ENCODE peak calls at places on chromosomes 5 and 9, in seven cellular contexts. N is ovary, X is lower lobe of right lung, J is HEK293T, B is T-helper 9 cell, P is HTR-8/SVneo, G is kidney tubule cell. I is an unnamed sample.

GRCh38 chr5:98474802-98475201 is 298.7 kb upstream of the RGMB start:
- DNase-seq in B (no peak), J (no peak), P (no peak), G (no peak), X (no peak), N (no peak), I (no peak)

GRCh38 chr9:34611251-34611810 is 566 bp downstream of the RPP25L start:
- DNase-seq in P (no peak), G (no peak), N (peak), B (no peak), X (peak), J (no peak), I (no peak)

GRCh38 chr5:171990713-171991015 is 15.8 kb downstream of the FBXW11 start:
- DNase-seq in G (no peak), P (no peak), N (no peak), X (no peak), J (no peak), B (no peak), I (no peak)

GRCh38 chr9:128729766-128730517 is 6.0 kb upstream of the ZDHHC12 start:
- DNase-seq in G (no peak), J (no peak), P (no peak), N (no peak), X (no peak), B (no peak), I (no peak)

GRCh38 chr5:144368556-144368955 is 197.9 kb downstream of the KCTD16 start:
- DNase-seq in X (no peak), P (no peak), N (no peak), J (no peak), B (no peak), G (peak), I (no peak)

GRCh38 chr5:84709075-84709474 is 324.4 kb upstream of the EDIL3 start:
- DNase-seq in B (no peak), N (no peak), J (no peak), P (no peak), X (no peak), G (no peak), I (no peak)

GRCh38 chr5:141121563-141121962 is at the start of gene PCDHB4:
- DNase-seq in J (no peak), X (no peak), B (no peak), P (no peak), N (peak), G (no peak), I (peak)

GRCh38 chr5:51095481-51095880 is 287.8 kb upstream of the ISL1 start:
- DNase-seq in B (no peak), G (no peak), J (no peak), P (no peak), X (no peak), N (no peak), I (no peak)

GRCh38 chr5:179270581-179271300 is 74.5 kb downstream of the ADAMTS2 start:
- DNase-seq in B (no peak), P (no peak), G (no peak), J (no peak), N (peak), X (peak), I (peak)

GRCh38 chr9:95511232-95511951 is 5.4 kb downstream of the PTCH1 start:
- DNase-seq in P (no peak), X (peak), G (peak), N (peak), B (peak), J (peak), I (no peak)

I was measured in mesenteric fat pad.